ENCODE peak calls at places on chromosomes 12 and 14, in nine cellular contexts. T is cardiac fibroblast, I is breast epithelium, V is heart left ventricle, U is AG04450, L is pancreas, R is AG04449, H is esophagus muscularis mucosa, D is upper lobe of right lung. M is an unnamed sample.

GRCh38 chr12:93381183-93381975 is 3.7 kb downstream of the NUDT4 start:
- DNase-seq in T (no peak), I (no peak), V (no peak), U (no peak), L (no peak), R (no peak), H (no peak), D (no peak), M (no peak)

GRCh38 chr12:8064131-8064530 is 2.0 kb downstream of the C3AR1 start:
- DNase-seq in T (no peak), I (no peak), V (no peak), U (no peak), L (no peak), R (no peak), H (no peak), D (no peak), M (no peak)

GRCh38 chr12:28409892-28410291 is 219.6 kb downstream of the CCDC91 start:
- DNase-seq in T (peak; percentile 83), I (no peak), V (no peak), U (no peak), L (no peak), R (no peak), H (no peak), D (no peak), M (no peak)

GRCh38 chr14:71932229-71932951 is at the start of gene RGS6:
- DNase-seq in T (peak; percentile 8), I (no peak), V (peak; percentile 27), U (no peak), L (peak; percentile 47), R (no peak), H (peak; percentile 26), D (peak; percentile 77), M (no peak)

GRCh38 chr12:770474-770873 is 18.1 kb downstream of the WNK1 start:
- DNase-seq in T (no peak), I (no peak), V (no peak), U (no peak), L (no peak), R (no peak), H (no peak), D (no peak), M (no peak)

GRCh38 chr12:64029013-64029857 is 184.7 kb downstream of the SRGAP1 start:
- DNase-seq in T (peak; percentile 81), I (no peak), V (no peak), U (peak; percentile 8), L (no peak), R (peak; percentile 50), H (no peak), D (no peak), M (no peak)

GRCh38 chr14:47872588-47872987 is 197.2 kb upstream of the MDGA2 start:
- DNase-seq in T (no peak), I (no peak), V (no peak), U (no peak), L (no peak), R (no peak), H (no peak), D (no peak), M (no peak)

GRCh38 chr12:56725723-56726102 is 614 bp upstream of the NACA start:
- DNase-seq in T (no peak), I (no peak), V (no peak), U (no peak), L (no peak), R (no peak), H (no peak), D (no peak), M (no peak)

GRCh38 chr12:123106640-123107359 is 44.1 kb downstream of the PITPNM2 start:
- DNase-seq in T (peak; percentile 21), I (no peak), V (peak; percentile 65), U (no peak), L (no peak), R (no peak), H (no peak), D (peak; percentile 71), M (no peak)

GRCh38 chr14:91834571-91834970 is 32.8 kb downstream of the TC2N start:
- DNase-seq in T (no peak), I (no peak), V (no peak), U (no peak), L (no peak), R (no peak), H (no peak), D (no peak), M (no peak)

GRCh38 chr12:47236109-47236714 is 156.5 kb upstream of the AMIGO2 start:
- DNase-seq in T (peak; percentile 91), I (no peak), V (no peak), U (peak; percentile 38), L (no peak), R (peak; percentile 52), H (no peak), D (no peak), M (peak; percentile 67)

GRCh38 chr12:230925-231671 is 17.1 kb upstream of the SLC6A12 start:
- DNase-seq in T (no peak), I (peak; percentile 36), V (no peak), U (no peak), L (no peak), R (no peak), H (no peak), D (peak; percentile 51), M (no peak)

GRCh38 chr14:64591809-64592208 is 42.0 kb downstream of the PPP1R36 start:
- DNase-seq in T (peak; percentile 11), I (no peak), V (no peak), U (no peak), L (no peak), R (no peak), H (no peak), D (no peak), M (no peak)

DNA sequence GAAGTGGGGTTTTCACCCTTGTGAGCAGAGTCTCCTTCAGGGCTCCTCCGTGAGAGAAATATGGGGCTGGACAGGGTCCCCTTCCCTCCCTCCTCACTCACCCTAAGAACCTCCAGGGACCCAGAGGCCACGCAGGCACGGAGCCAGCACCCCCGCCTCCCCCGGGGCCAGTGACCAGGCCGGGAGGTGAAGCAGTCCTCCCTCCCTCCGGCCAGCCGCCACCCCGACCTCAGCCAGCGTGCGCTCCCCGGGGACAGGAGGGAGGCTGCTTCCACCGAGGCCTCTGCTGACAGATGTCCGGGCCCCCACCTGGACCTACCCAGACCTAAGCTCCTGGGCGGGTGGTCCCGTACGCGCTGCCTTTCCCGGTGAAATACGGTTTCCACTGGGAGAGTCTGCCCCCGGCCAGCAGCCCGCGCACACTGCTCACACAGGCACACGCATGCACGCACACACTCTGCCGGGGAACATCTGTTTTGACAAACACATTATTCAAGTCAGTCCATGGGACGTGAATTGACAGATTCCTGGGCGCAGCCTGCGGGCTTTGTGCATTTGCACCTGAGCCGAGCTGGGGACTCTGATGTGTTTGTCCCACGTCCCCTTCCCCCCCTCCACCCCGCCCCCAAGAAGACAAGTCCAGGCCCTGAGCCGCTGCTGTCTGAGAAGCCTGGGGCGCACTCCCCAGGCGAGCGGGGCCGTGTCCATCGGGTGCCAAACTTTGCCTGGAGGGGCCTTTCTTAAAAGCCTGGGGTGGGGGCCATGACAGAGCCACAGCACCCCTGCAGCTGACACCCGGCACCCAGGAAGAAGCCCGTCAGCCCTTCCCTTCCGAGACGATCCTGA is 726 bp downstream of the RIMBP2 start:
- DNase-seq in T (no peak), I (no peak), V (no peak), U (no peak), L (no peak), R (no peak), H (no peak), D (no peak), M (no peak)
- H3K4me3 ChIP-seq in T (no peak overlapping the region), I (peak overlapping the region; percentile 46), V (peak overlapping the region; percentile 15), U (no peak overlapping the region), L (peak overlapping the region; percentile 25), R (no peak overlapping the region), H (peak overlapping the region; percentile 41), D (no peak overlapping the region), M (no peak overlapping the region)

GRCh38 chr12:4526923-4527546 is 11.7 kb upstream of the RAD51AP1 start:
- DNase-seq in T (peak; percentile 45), I (no peak), V (no peak), U (no peak), L (no peak), R (no peak), H (no peak), D (no peak), M (no peak)
- TF ChIP-seq CTCF in T (peak; percentile 36), I (peak; percentile 29), V (peak; percentile 79), U (peak; percentile 54), L (peak; percentile 38), R (no peak), H (peak; percentile 68), D (peak; percentile 75), M (peak; percentile 15)

DNA sequence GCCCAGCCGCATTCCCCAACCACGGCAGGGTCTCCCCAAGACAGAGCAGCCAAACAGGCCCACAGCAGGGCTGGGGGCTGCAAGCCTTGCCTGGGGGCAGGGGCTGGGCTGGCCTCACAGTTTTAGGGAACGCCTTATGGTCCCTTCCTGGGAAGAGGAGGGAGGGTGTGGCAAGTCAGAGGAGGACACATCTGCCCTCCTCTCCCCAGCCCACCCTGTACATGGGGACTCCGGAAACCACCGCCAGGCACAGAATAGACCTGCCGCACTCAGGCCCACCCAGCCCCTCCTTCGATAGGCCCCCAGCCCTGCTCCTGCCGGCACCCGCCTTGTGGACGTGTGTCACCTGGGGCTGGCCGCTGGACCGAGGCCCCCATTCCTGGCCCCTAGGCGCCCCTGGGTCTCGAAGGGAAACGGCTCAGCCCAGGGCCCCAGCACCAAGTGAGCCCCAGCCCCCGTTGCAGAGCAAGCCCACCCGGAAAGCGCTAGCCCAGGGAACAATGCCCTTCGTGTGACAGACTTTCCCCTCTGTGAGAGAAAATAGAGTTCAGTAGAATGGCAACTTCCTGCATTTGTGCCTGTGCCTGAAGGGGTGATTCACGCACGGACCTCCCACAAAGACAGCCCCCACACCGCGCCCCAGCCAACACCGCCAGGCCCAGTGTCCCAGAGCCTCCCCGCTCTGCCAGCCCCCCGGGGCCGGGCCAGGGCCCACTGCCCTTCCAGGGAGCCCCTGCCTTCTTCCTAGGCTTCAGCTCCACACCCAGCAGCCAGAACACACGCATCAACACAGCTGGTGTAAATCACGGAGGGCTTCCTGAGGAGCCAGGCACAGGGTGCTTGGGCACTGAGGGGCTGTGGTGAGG is 12.0 kb upstream of the NUDT14 start:
- DNase-seq in T (peak; percentile 54), I (no peak), V (peak; percentile 68), U (no peak), L (no peak), R (no peak), H (no peak), D (no peak), M (no peak)
- H3K4me3 ChIP-seq in T (no peak overlapping the region), I (no peak overlapping the region), V (no peak overlapping the region), U (no peak overlapping the region), L (no peak overlapping the region), R (no peak overlapping the region), H (no peak overlapping the region), D (no peak overlapping the region), M (no peak overlapping the region)

DNA sequence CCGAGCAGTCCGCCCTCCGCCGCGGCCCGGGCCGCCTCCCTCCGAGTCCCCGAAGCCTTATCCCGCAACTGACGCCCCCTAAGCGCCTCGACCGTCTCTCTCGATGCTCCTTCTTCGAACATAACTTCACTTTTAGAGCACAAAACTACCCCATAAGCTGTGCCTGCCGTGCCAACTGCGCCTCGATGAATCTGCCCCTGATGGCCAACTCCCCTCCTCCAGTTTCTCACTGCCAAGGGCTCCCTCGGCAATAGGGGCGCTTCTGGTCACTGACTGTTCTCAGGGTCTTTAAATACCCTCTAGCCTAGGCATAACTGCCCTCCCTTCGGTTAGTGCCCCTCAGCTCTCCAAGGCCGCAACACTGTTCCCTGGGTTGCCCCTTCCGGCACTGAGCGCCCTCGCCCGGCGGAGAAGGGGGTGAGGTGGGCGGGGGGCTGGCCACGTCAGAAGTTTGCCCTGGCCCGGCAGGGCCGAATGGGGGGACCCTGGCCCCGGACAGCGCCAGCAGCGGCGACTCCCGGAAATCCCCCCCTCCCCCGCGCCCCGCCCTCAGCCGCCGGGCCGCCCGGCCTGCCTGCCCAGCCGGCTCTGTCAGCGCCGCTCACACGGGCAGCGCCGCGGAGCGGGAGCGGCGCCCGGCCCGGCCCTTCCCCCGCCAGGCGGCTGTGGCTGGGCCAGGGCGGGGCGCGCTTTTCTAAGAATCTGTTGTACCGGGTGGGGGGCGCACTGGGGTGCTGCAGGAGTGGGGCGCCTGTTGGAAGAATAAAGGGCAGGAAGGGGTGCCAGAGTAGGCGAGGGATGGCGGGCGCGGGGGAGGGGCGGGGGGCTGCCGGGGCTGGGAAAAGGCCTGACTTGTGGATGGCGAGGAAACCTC is 10.6 kb downstream of the RARG start:
- DNase-seq in T (peak; percentile 48), I (peak; percentile 77), V (peak; percentile 84), U (no peak), L (peak; percentile 83), R (no peak), H (no peak), D (peak; percentile 92), M (no peak)
- TF ChIP-seq CTCF in T (no peak), I (peak; percentile 17), V (peak; percentile 39), U (peak; percentile 15), L (no peak), R (peak; percentile 30), H (peak; percentile 18), D (no peak), M (no peak)